ENCODE peak calls at places on chromosome 13, in seven cellular contexts. F, Z, E, I, H, Y and B are unnamed samples.

GRCh38 chr13:31105020-31105800 is 56.5 kb downstream of the HSPH1 start:
- DNase-seq in E (no peak), Z (peak), Y (no peak), F (no peak), H (no peak), I (no peak), B (no peak)

GRCh38 chr13:97327071-97327470 is 104.9 kb downstream of the MBNL2 start:
- DNase-seq in Z (no peak), E (no peak), I (no peak), F (no peak), H (no peak), Y (no peak), B (no peak)

GRCh38 chr13:42747399-42747873 is 33.9 kb upstream of the FAM216B start:
- DNase-seq in Z (peak), E (peak), H (no peak), F (peak), Y (no peak), I (no peak), B (no peak)

GRCh38 chr13:113926951-113927660 is 46.8 kb downstream of the C13orf46 start:
- DNase-seq in H (peak), I (no peak), Z (no peak), E (no peak), F (no peak), Y (no peak), B (no peak)

GRCh38 chr13:101773062-101773461 is 320.6 kb downstream of the ITGBL1 start:
- DNase-seq in E (no peak), Y (no peak), I (no peak), Z (no peak), H (no peak), F (peak), B (no peak)

GRCh38 chr13:45932611-45933182 is 81.1 kb upstream of the SIAH3 start:
- DNase-seq in H (no peak), Z (no peak), F (no peak), Y (no peak), I (no peak), E (no peak), B (no peak)

GRCh38 chr13:50691682-50692263 is 151.7 kb downstream of the DLEU7 start:
- DNase-seq in Y (no peak), I (no peak), E (no peak), H (peak), Z (no peak), F (no peak), B (no peak)

GRCh38 chr13:46908511-46908910 is 11.7 kb upstream of the HTR2A start:
- DNase-seq in I (no peak), F (no peak), H (no peak), E (peak), Z (peak), Y (no peak), B (no peak)

GRCh38 chr13:107266657-107267056 is 698.7 kb upstream of the ARGLU1 start:
- DNase-seq in H (no peak), Y (no peak), E (no peak), I (no peak), Z (peak), F (peak), B (no peak)

GRCh38 chr13:113275387-113275786 is 21.7 kb upstream of the LAMP1 start:
- DNase-seq in Y (no peak), Z (peak), I (peak), H (peak), F (peak), E (no peak), B (peak)

GRCh38 chr13:44142911-44143665 is 230.5 kb upstream of the SERP2 start:
- DNase-seq in H (no peak), I (no peak), E (no peak), F (peak), Z (peak), Y (no peak), B (no peak)

GRCh38 chr13:50843256-50844043 is at the start of gene DLEU7:
- DNase-seq in Z (no peak), H (no peak), E (no peak), F (no peak), I (no peak), Y (peak), B (no peak)

GRCh38 chr13:70385852-70386251 is 277.6 kb upstream of the KLHL1 start:
- DNase-seq in Y (no peak), I (no peak), E (no peak), Z (no peak), F (no peak), H (no peak), B (no peak)

GRCh38 chr13:49652691-49653305 is 24.5 kb downstream of the ARL11 start:
- DNase-seq in Z (peak), F (no peak), H (peak), Y (no peak), I (no peak), E (no peak), B (peak)

GRCh38 chr13:99821741-99822140 is 149.8 kb downstream of the ZIC5 start:
- DNase-seq in I (no peak), Y (no peak), E (no peak), H (no peak), Z (no peak), F (no peak), B (no peak)

GRCh38 chr13:95020298-95020987 is 280.8 kb downstream of the ABCC4 start:
- DNase-seq in H (no peak), E (no peak), I (no peak), Z (no peak), F (peak), Y (no peak), B (no peak)

GRCh38 chr13:49810825-49811526 is 18.5 kb upstream of the KPNA3 start:
- DNase-seq in Z (peak), F (peak), I (no peak), Y (no peak), E (no peak), H (no peak), B (no peak)

GRCh38 chr13:101447852-101448251 is 4.6 kb upstream of the ITGBL1 start:
- DNase-seq in F (peak), I (no peak), E (no peak), Z (peak), H (peak), Y (no peak), B (no peak)

GRCh38 chr13:47334173-47334572 is 437.3 kb upstream of the HTR2A start:
- DNase-seq in E (peak), I (no peak), H (no peak), Z (peak), F (no peak), Y (no peak), B (no peak)

GRCh38 chr13:96982672-96983071 is 11.6 kb downstream of the OXGR1 start:
- DNase-seq in Y (no peak), Z (peak), I (no peak), F (peak), H (no peak), E (no peak), B (no peak)

GRCh38 chr13:46983881-46984280 is 87.0 kb upstream of the HTR2A start:
- DNase-seq in Y (no peak), E (no peak), I (no peak), F (peak), H (no peak), Z (no peak), B (no peak)

GRCh38 chr13:110405597-110406450 is 98.7 kb downstream of the COL4A2 start:
- DNase-seq in H (no peak), Z (no peak), F (peak), I (no peak), Y (no peak), E (no peak), B (no peak)

GRCh38 chr13:89812856-89813255 is 1534.6 kb upstream of the MIR17HG start:
- DNase-seq in Z (no peak), E (no peak), F (no peak), I (no peak), Y (no peak), H (no peak), B (no peak)

GRCh38 chr13:30615851-30616311 is 1.8 kb upstream of the USPL1 start:
- DNase-seq in F (peak), H (no peak), Y (no peak), Z (peak), I (no peak), E (no peak), B (no peak)

GRCh38 chr13:74062933-74063332 is 71.3 kb downstream of the KLF12 start:
- DNase-seq in F (no peak), I (no peak), E (no peak), Z (peak), Y (no peak), H (no peak), B (no peak)

GRCh38 chr13:59982631-59983382 is 180.9 kb downstream of the DIAPH3 start:
- DNase-seq in E (no peak), Y (no peak), F (peak), I (no peak), Z (peak), H (no peak), B (no peak)

GRCh38 chr13:47241446-47241845 is 344.6 kb upstream of the HTR2A start:
- DNase-seq in H (no peak), Y (no peak), I (no peak), Z (no peak), E (no peak), F (no peak), B (no peak)

GRCh38 chr13:23792680-23793079 is 96.5 kb downstream of the MIPEP start:
- DNase-seq in E (no peak), H (no peak), I (no peak), Y (no peak), Z (no peak), F (no peak), B (no peak)

GRCh38 chr13:49441846-49442245 is 2.0 kb downstream of the CAB39L start:
- DNase-seq in Z (peak), H (no peak), E (no peak), I (no peak), Y (no peak), F (peak), B (no peak)

GRCh38 chr13:107864543-107865460 is 350.5 kb downstream of the LIG4 start:
- DNase-seq in Z (peak), I (no peak), F (peak), Y (no peak), H (no peak), E (no peak), B (no peak)

GRCh38 chr13:45191874-45192273 is 9.0 kb downstream of the KCTD4 start:
- DNase-seq in Y (no peak), E (no peak), F (no peak), H (no peak), I (no peak), Z (no peak), B (no peak)

GRCh38 chr13:38008636-38009035 is 139.1 kb upstream of the TRPC4 start:
- DNase-seq in E (no peak), Z (peak), I (no peak), H (no peak), Y (no peak), F (peak), B (no peak)